ENCODE peak calls at places on chromosomes 1 and 21, in five cellular contexts. V, E, F, A and U are unnamed samples.
A peak's percentile ranks its signal among the peaks of the same experiment; 100 is the strongest.

GRCh38 chr1:36323636-36324321 is at the start of gene EVA1B:
- DNase-seq in F (peak; percentile 70), A (peak; percentile 79), E (peak; percentile 75), V (peak; percentile 88), U (no peak)

GRCh38 chr1:229570891-229571516 is 12.5 kb upstream of the ABCB10 start:
- DNase-seq in F (no peak), E (no peak), V (no peak), A (no peak), U (no peak)

GRCh38 chr1:198909973-198910372 is 271.1 kb downstream of the PTPRC start:
- DNase-seq in F (no peak), V (peak; percentile 80), A (no peak), E (no peak), U (no peak)

GRCh38 chr1:36622741-36623648 is 140.3 kb upstream of the CSF3R start:
- DNase-seq in V (no peak), E (no peak), A (no peak), F (no peak), U (no peak)

GRCh38 chr1:205515781-205516253 is 11.3 kb downstream of the CDK18 start:
- DNase-seq in E (no peak), F (no peak), V (no peak), A (no peak), U (no peak)

GRCh38 chr1:48470506-48470905 is 1.5 kb downstream of the SPATA6 start:
- DNase-seq in A (peak; percentile 44), F (no peak), V (peak; percentile 37), E (peak; percentile 42), U (no peak)

GRCh38 chr1:4262665-4263064 is 362.6 kb upstream of the C1orf174 start:
- DNase-seq in E (no peak), F (no peak), V (no peak), A (no peak), U (no peak)

GRCh38 chr1:109253803-109254620 is 4.7 kb downstream of the CELSR2 start:
- DNase-seq in A (no peak), V (peak; percentile 48), F (no peak), E (peak; percentile 77), U (no peak)

GRCh38 chr1:116002781-116003455 is 26.6 kb downstream of the SLC22A15 start:
- DNase-seq in V (no peak), A (no peak), E (no peak), F (no peak), U (no peak)

GRCh38 chr1:115744876-115745275 is 23.6 kb downstream of the CASQ2 start:
- DNase-seq in E (no peak), A (no peak), F (no peak), V (no peak), U (no peak)

GRCh38 chr1:39926343-39926769 is 24.6 kb upstream of the MYCL start:
- DNase-seq in E (no peak), V (peak; percentile 33), F (peak; percentile 7), A (no peak), U (no peak)

GRCh38 chr1:33653226-33653625 is 180.8 kb downstream of the ZSCAN20 start:
- DNase-seq in A (no peak), F (no peak), E (no peak), V (no peak), U (no peak)

DNA sequence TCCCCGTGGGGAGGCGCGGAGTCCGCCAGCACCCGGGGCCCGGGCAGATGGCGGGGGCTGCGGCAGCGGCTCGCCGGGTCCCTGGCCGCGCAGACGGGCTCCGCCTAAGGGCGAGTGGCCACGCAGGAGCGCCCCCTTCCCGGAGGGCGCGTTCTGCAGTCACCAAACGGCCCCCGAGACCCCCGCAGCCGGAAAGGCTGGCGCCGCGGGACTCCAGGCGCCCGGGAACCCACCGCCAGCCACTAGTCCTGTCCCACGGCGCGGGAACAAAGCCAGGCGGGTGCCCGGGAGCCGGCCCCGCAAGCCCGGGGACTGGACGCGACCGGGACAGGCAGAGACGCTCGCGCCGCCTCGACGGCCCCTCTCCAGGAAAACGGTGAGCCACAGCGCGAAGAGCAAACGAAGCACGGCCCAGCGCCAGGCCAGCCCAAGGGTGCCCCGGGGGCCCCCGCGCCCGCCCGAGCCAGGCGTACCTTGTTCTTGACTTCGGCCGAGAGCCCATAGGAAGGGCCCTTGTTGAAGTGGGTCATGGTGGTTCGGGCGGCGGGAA is 470 bp downstream of the CNN3 start:
- DNase-seq in F (no peak), A (peak; percentile 79), V (peak; percentile 49), E (peak; percentile 79), U (no peak)
- TF ChIP-seq CTCF in F (no peak), A (peak; percentile 62), V (peak; percentile 38), E (peak; percentile 56), U (no peak)

GRCh38 chr21:38810826-38811164 is 5.1 kb downstream of the ETS2 start:
- DNase-seq in F (no peak), E (no peak), V (no peak), A (no peak), U (no peak)

GRCh38 chr21:38807987-38808386 is 2.3 kb downstream of the ETS2 start:
- DNase-seq in F (no peak), E (peak; percentile 36), A (no peak), V (no peak), U (no peak)

GRCh38 chr21:38811257-38811656 is 5.5 kb downstream of the ETS2 start:
- DNase-seq in F (no peak), E (no peak), A (no peak), V (peak; percentile 97), U (peak; percentile 92)

GRCh38 chr21:38809170-38809878 is 3.6 kb downstream of the ETS2 start:
- DNase-seq in A (peak; percentile 37), E (no peak), F (no peak), V (no peak), U (no peak)

DNA sequence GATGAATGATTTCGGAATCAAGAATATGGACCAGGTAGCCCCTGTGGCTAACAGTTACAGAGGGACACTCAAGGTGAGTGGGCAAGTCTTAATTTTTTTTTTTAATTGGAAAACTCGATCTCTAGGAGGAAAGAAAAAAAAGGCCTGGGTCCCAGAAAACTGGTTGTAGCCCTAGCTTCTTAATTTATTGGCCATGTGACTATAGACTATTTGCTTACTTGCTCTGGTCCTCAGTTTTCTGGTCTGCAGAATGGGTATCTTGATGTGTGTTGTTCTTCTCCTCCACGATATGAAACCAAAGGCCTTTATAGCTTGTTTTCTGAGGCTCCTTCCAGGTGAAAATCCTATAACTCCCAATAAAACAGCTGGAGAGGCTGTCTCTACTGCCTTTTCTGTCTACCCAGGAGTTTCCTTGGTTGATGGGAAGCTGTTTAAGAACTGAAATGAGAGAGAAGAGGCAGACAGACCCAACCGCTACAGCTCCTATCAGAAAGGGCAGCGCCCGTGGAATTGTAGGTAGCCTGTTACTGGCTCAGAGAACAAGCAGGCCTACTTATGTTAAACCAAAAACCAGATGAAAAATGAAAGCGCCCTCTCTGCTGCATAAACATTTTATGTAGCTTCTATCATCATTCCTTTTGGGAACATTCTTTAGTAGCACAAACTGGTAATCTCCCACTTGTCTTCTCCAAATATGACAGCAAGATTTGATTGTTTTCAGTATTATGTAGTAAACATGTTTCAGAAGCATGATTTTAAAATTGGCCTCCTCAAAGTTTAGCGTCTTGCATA is 4.5 kb downstream of the ETS2 start:
- DNase-seq in F (no peak), A (peak; percentile 31), E (no peak), V (no peak), U (no peak)
- H2AFZ ChIP-seq in F (no peak overlapping the region), A (no peak overlapping the region), E (no peak overlapping the region), V (no peak overlapping the region), U (no peak overlapping the region)

GRCh38 chr1:110262846-110263631 is 52.9 kb downstream of the KCNC4 start:
- DNase-seq in V (no peak), A (no peak), F (no peak), E (no peak), U (no peak)
- TF ChIP-seq CTCF in V (no peak), A (no peak), F (peak; percentile 26), E (no peak), U (peak; percentile 10)

DNA sequence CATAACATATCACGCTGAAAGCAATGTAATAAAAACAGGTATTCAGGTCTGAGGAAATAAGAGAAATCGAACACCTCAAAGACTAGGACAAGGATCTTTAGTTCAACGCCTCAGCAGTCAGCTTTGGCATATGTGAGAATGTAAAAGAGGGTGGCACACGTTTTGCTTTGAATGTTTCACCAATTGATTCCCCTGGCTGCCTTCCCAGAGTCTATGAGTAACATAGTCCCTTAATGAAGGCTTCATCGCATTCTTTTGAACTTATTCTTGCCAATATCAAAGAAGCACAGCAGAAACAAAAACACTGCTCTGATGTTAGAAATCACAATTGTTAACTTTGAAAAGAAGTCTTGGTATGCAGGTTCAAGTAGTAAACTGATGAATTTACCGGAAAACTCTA is 764.8 kb downstream of the ADGRL2 start:
- DNase-seq in E (no peak), A (no peak), F (no peak), V (peak; percentile 92), U (peak; percentile 52)
- H2AFZ ChIP-seq in E (no peak overlapping the region), A (peak overlapping the region; percentile 9), F (no peak overlapping the region), V (no peak overlapping the region), U (peak overlapping the region; percentile 79)

DNA sequence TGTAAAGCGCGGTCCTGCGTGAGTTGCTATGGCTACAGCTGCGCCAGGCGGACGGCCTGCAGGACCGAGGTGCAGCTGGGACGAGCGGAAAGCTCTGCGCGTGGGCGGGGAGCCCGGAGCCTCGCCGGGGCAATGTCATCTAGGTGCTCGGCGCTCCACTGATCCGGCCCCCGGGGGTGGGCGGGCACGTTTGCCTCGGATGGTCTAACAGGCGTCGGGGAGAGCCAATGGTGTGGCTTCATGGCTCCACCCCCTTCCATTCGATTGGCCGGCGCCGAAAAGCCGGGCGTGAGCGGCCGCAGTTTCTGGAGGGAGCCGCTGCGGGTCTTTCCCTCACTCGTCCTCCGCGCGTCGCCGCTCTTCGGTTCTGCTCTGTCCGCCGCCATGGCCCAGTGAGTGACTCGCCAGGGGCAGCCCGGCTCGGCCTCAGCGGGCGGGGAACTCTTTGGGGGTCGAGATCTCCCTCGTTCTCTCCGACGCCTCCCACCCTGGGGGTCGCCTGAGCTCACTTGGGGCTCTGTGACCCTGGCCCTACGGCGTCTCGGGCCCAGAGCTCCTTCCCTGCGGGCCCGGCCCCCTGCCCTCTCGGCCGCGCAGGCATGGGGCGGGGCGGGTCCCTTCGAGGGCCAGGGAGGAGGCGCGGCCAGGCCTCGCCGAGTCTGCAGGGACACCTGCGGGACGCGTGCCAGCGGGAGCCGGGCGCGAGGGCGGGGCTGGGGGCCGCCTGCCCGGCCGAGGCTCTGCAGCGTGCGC is at the start of gene PGD:
- DNase-seq in A (peak; percentile 99), V (peak; percentile 98), F (peak; percentile 98), E (peak; percentile 99), U (peak; percentile 87)
- TF ChIP-seq CTCF in A (no peak), V (no peak), F (no peak), E (no peak), U (no peak)

GRCh38 chr1:120179420-120180348 is 3.4 kb upstream of the SEC22B start:
- DNase-seq in A (peak; percentile 58), F (no peak), E (peak; percentile 60), V (peak; percentile 88), U (no peak)
- H2AFZ ChIP-seq in A (peak overlapping the region; percentile 31), F (no peak overlapping the region), E (peak overlapping the region; percentile 26), V (no peak overlapping the region), U (peak overlapping the region; percentile 43)

GRCh38 chr1:101285922-101286568 is 49.2 kb downstream of the S1PR1 start:
- DNase-seq in E (peak; percentile 16), A (no peak), V (no peak), F (no peak), U (no peak)

GRCh38 chr1:101290922-101291561 is 54.2 kb downstream of the S1PR1 start:
- DNase-seq in E (no peak), V (no peak), F (no peak), A (no peak), U (no peak)

GRCh38 chr1:101291562-101292035 is 54.8 kb downstream of the S1PR1 start:
- DNase-seq in V (peak; percentile 68), F (peak; percentile 83), A (no peak), E (no peak), U (no peak)

GRCh38 chr1:101290119-101290921 is 53.5 kb downstream of the S1PR1 start:
- DNase-seq in A (no peak), F (no peak), V (no peak), E (no peak), U (no peak)

GRCh38 chr1:101288491-101288944 is 51.7 kb downstream of the S1PR1 start:
- DNase-seq in V (peak; percentile 85), F (peak; percentile 74), A (no peak), E (peak; percentile 83), U (peak; percentile 56)
- TF ChIP-seq CTCF in V (peak; percentile 94), F (peak; percentile 99), A (peak; percentile 66), E (peak; percentile 94), U (peak; percentile 87)